ENCODE peak calls at places on chromosomes 12 and 14, in five cellular contexts. L, S, C, N and G are unnamed samples.

GRCh38 chr12:95943231-95943842 is at the start of gene AMDHD1:
- DNase-seq in S (peak; percentile 39), L (no peak), N (peak; percentile 77), C (peak; percentile 65), G (peak; percentile 60)

GRCh38 chr12:46401703-46402102 is 29.1 kb upstream of the SLC38A2 start:
- DNase-seq in L (no peak), C (no peak), S (peak; percentile 58), N (no peak), G (no peak)

GRCh38 chr12:110694330-110694891 is 5.5 kb upstream of the HVCN1 start:
- DNase-seq in L (peak; percentile 73), N (no peak), S (no peak), C (no peak), G (no peak)

GRCh38 chr12:124814741-124815613 is 48.7 kb downstream of the SCARB1 start:
- DNase-seq in S (no peak), L (no peak), C (no peak), N (no peak), G (no peak)

GRCh38 chr14:58533417-58533816 is 104.3 kb upstream of the DACT1 start:
- DNase-seq in S (no peak), C (no peak), N (peak; percentile 14), L (no peak), G (no peak)

GRCh38 chr12:12671850-12672660 is 23.9 kb downstream of the GPR19 start:
- DNase-seq in N (no peak), C (no peak), L (no peak), S (peak; percentile 65), G (no peak)

GRCh38 chr14:54219281-54220121 is 177.3 kb upstream of the CDKN3 start:
- DNase-seq in N (peak; percentile 60), L (no peak), C (peak; percentile 65), S (no peak), G (no peak)

GRCh38 chr12:104720346-104721064 is 237.6 kb downstream of the SLC41A2 start:
- DNase-seq in C (no peak), S (peak; percentile 47), L (no peak), N (no peak), G (no peak)

GRCh38 chr14:69715725-69716482 is 51.0 kb upstream of the SRSF5 start:
- DNase-seq in S (peak; percentile 70), L (peak; percentile 81), C (no peak), N (no peak), G (no peak)

GRCh38 chr12:113140706-113141105 is 5.1 kb upstream of the RASAL1 start:
- DNase-seq in C (no peak), L (no peak), S (no peak), N (no peak), G (no peak)
- TF ChIP-seq CTCF in C (no peak), L (no peak), S (no peak), N (no peak), G (no peak)

DNA sequence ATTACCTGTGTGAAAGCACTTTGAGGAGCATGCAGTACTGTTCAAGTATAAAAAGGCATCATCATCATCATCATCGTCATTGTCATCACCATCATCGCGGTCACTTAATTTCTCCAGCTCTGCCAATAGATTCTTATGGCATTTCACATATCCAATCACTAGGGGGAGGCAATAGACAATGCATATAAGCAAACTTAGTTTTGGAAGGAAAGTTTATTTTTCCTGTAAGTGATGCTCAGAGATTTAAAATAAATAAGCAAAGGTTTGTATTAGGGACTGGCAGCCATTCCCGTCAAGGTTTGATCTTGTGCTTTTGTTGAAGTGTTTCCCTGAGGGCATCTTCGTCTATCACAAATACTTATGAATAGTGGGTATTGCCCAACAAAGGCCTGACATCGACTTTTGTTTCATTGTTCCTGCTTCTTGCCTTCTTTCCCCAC is 127.4 kb downstream of the KTN1 start:
- DNase-seq in L (no peak), S (peak; percentile 76), N (no peak), C (no peak), G (no peak)
- TF ChIP-seq CTCF in L (peak; percentile 74), S (peak; percentile 82), N (peak; percentile 53), C (peak; percentile 32), G (peak; percentile 71)

DNA sequence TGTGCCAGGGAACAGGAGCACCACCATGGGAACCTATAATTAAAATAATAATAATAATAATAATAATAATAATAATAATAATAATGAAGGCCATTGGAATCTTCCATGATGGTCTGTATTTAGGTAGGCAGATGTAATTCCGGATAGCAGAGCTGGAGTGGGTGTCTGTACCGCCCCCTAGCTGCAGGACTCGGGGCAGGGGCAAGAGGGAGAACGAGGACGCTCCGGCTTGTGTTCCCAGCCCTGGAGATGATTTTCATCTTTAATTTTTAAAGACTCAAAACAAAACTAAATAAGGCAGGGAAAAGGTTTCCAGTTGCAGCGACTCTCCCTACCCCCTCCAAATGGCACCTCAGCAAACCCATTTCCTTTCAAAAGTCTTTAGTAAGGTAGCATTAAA is 501.1 kb downstream of the VRK1 start:
- DNase-seq in S (no peak), N (peak; percentile 25), L (no peak), C (peak; percentile 73), G (no peak)
- TF ChIP-seq CTCF in S (no peak), N (peak; percentile 31), L (no peak), C (peak; percentile 67), G (peak; percentile 36)

DNA sequence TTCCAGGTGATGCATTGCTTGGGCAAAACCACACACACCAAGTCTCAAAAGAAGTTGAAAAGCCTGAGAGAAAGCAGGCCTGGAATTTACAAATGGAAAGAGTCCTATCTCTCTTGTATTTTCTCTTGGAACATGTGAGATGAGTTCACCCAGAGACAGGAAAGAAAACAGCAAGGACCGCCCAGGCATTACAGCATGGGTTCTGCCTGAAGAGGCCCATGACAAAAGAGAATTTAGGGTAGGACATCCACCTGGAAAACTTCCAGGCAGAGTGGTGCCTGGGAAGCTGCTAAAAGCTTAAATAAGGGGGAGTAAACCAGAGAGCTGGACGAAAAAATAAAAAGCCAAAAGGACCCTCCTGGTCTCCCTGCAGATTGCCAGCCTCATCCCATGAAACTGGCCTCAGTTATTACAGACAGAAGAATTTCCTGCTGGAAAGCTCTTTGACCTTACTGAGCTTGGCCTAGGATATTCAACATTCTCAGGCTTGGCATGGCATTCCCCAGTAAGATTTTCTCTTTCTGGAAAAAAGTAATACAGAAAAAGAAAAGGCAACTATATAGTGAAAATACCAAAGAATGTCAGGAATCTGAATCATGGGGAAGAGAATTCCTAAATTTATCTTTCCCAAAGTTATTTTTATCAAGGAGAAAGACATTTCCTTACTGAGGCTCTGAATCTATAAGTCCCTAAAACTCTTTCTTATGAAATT is 121.3 kb upstream of the NUDT4 start:
- DNase-seq in C (no peak), L (no peak), S (no peak), N (no peak), G (no peak)
- TF ChIP-seq CTCF in C (no peak), L (no peak), S (no peak), N (no peak), G (no peak)

DNA sequence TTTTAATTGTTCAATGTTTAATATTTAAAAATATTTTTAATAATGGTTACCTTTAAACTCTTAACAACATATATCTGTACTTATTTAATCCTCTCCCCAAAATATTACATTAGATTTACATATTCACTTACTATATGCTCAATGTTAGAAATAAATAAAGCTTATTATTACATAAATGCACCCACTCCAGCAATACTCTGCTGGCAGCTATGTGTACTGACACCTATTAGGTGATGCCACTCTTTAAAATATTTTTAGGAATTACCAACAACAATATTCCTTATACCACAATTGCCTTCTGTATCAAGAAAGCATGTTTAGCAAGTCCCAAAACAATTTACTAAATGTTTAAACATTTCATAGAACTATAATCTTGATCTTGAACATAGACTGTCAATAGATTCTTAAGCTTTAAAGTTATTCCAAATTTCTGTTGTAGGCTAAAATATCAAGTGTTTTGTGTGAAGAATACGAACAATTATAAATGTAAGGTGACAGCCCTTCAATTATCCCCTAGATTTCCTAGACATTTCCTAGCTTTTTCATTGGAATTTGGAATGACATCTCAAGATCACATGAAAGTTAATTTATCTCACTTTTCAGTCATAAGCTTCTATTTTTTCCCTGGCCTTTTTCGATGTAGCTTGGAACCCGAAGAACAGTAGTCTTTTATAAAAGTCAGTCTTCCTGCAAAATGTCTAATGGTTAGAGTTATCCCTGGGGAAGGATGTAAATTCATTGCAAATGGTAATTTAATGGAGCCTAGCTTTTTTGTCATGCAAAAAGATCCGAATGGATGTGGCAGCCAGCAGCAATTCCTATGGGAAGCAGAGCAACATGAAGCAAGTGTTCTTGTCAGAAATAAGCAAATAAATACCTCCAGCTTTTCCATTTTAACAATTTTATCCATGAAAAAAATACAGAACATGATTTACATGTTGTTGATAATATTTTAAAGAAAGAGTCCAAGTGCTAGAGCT is 907.5 kb upstream of the ATXN7L3B start:
- DNase-seq in S (no peak), C (peak; percentile 16), N (no peak), L (no peak), G (no peak)
- TF ChIP-seq CTCF in S (no peak), C (no peak), N (no peak), L (no peak), G (no peak)

GRCh38 chr14:55711171-55711811 is 131.3 kb downstream of the KTN1 start:
- DNase-seq in C (no peak), S (peak; percentile 61), L (no peak), N (no peak), G (no peak)
- TF ChIP-seq CTCF in C (no peak), S (no peak), L (no peak), N (no peak), G (no peak)

GRCh38 chr14:59634617-59635016 is 58.0 kb upstream of the CCDC175 start:
- DNase-seq in C (no peak), L (no peak), S (no peak), N (no peak), G (no peak)

GRCh38 chr14:59630281-59630963 is 53.8 kb upstream of the CCDC175 start:
- DNase-seq in N (peak; percentile 66), S (no peak), C (peak; percentile 35), L (no peak), G (peak; percentile 24)

GRCh38 chr14:59632381-59632780 is 55.8 kb upstream of the CCDC175 start:
- DNase-seq in C (peak; percentile 64), N (peak; percentile 53), L (no peak), S (peak; percentile 6), G (no peak)

GRCh38 chr14:59629384-59630158 is 53.0 kb upstream of the CCDC175 start:
- DNase-seq in C (no peak), N (no peak), L (no peak), S (no peak), G (no peak)

DNA sequence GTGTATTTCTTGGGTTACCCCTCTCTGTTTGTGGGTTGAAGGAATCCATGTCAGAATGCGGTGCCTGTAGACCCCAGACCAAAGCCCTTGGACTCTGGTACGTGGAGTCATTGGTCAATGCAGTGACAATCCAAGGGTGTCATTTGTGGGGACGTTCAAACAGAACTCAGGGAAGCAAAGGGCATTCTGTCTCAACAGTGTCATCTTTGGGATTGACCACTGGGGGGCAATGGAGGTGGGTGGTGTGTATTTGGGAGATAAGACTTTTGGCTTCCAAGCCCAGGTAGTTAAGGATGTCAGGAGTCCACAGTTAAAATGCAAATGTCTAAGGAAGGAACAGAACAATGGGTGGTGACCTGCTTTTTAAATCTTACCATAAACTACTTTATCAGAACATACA is 54.6 kb upstream of the CCDC175 start:
- DNase-seq in S (no peak), L (no peak), N (peak; percentile 16), C (peak; percentile 40), G (no peak)
- TF ChIP-seq CTCF in S (no peak), L (no peak), N (peak; percentile 32), C (peak; percentile 57), G (peak; percentile 39)